ENCODE peak calls at places on chromosomes 2 and 18, in seven cellular contexts. One of them, this sample, is unnamed. For H3K4me1, the result is how much of the 10 kb centered on the place peaks cover.

GRCh38 chr2:168912466-168913170 is 11.5 kb downstream of the G6PC2 start:
- DNase-seq in DND-41: no peak
- DNase-seq in breast epithelium: peak
- DNase-seq in heart right ventricle: peak
- DNase-seq in lung: no peak
- DNase-seq in fibroblast of lung: peak
- DNase-seq in pancreas: peak
- DNase-seq in this sample: peak

GRCh38 chr2:206201075-206201848 is 41.6 kb downstream of the EEF1B2 start:
- DNase-seq in DND-41: no peak
- DNase-seq in breast epithelium: no peak
- DNase-seq in heart right ventricle: no peak
- DNase-seq in lung: no peak
- DNase-seq in fibroblast of lung: no peak
- DNase-seq in pancreas: no peak
- DNase-seq in this sample: no peak

GRCh38 chr2:239824866-239825704 is 200.1 kb downstream of the NDUFA10 start:
- DNase-seq in DND-41: no peak
- DNase-seq in breast epithelium: no peak
- DNase-seq in heart right ventricle: no peak
- DNase-seq in lung: no peak
- DNase-seq in fibroblast of lung: no peak
- DNase-seq in pancreas: no peak
- DNase-seq in this sample: no peak

GRCh38 chr2:178767099-178768060 is 39.8 kb downstream of the TTN start:
- DNase-seq in DND-41: no peak
- DNase-seq in breast epithelium: no peak
- DNase-seq in heart right ventricle: peak
- DNase-seq in lung: no peak
- DNase-seq in fibroblast of lung: peak
- DNase-seq in pancreas: no peak
- DNase-seq in this sample: no peak

GRCh38 chr2:204010611-204011560 is 74.3 kb downstream of the ICOS start:
- DNase-seq in DND-41: no peak
- DNase-seq in breast epithelium: no peak
- DNase-seq in heart right ventricle: no peak
- DNase-seq in lung: no peak
- DNase-seq in fibroblast of lung: no peak
- DNase-seq in pancreas: no peak
- DNase-seq in this sample: no peak

GRCh38 chr2:54522624-54523281 is 66.6 kb downstream of the SPTBN1 start:
- DNase-seq in DND-41: peak
- DNase-seq in breast epithelium: peak
- DNase-seq in heart right ventricle: no peak
- DNase-seq in lung: peak
- DNase-seq in fibroblast of lung: peak
- DNase-seq in pancreas: no peak
- DNase-seq in this sample: peak

GRCh38 chr2:2692599-2693389 is 361.7 kb upstream of the MYT1L start:
- DNase-seq in DND-41: no peak
- DNase-seq in breast epithelium: no peak
- DNase-seq in heart right ventricle: no peak
- DNase-seq in lung: no peak
- DNase-seq in fibroblast of lung: no peak
- DNase-seq in pancreas: no peak
- DNase-seq in this sample: no peak

GRCh38 chr18:63178526-63178880 is 141.1 kb downstream of the BCL2 start:
- DNase-seq in DND-41: peak
- DNase-seq in breast epithelium: peak
- DNase-seq in heart right ventricle: peak
- DNase-seq in lung: no peak
- DNase-seq in fibroblast of lung: no peak
- DNase-seq in pancreas: no peak
- DNase-seq in this sample: peak

GRCh38 chr2:100588071-100588786 is 25.4 kb downstream of the PDCL3 start:
- DNase-seq in DND-41: no peak
- DNase-seq in breast epithelium: no peak
- DNase-seq in heart right ventricle: no peak
- DNase-seq in lung: no peak
- DNase-seq in fibroblast of lung: peak
- DNase-seq in pancreas: no peak
- DNase-seq in this sample: no peak

GRCh38 chr2:100983684-100984310 is 18.3 kb upstream of the RPL31 start:
- DNase-seq in DND-41: no peak
- DNase-seq in breast epithelium: no peak
- DNase-seq in heart right ventricle: no peak
- DNase-seq in lung: no peak
- DNase-seq in fibroblast of lung: peak
- DNase-seq in pancreas: no peak
- DNase-seq in this sample: no peak

GRCh38 chr2:239224249-239224605 is 176.6 kb downstream of the HDAC4 start:
- DNase-seq in DND-41: no peak
- DNase-seq in breast epithelium: no peak
- DNase-seq in heart right ventricle: no peak
- DNase-seq in lung: no peak
- DNase-seq in fibroblast of lung: no peak
- DNase-seq in pancreas: peak
- DNase-seq in this sample: no peak

GRCh38 chr2:43950383-43951008 is 45.3 kb downstream of the LRPPRC start:
- DNase-seq in DND-41: peak
- DNase-seq in breast epithelium: no peak
- DNase-seq in heart right ventricle: no peak
- DNase-seq in lung: no peak
- DNase-seq in fibroblast of lung: peak
- DNase-seq in pancreas: no peak
- DNase-seq in this sample: no peak

GRCh38 chr18:79699653-79700052 is 20.1 kb downstream of the CTDP1 start:
- DNase-seq in DND-41: no peak
- DNase-seq in breast epithelium: no peak
- DNase-seq in heart right ventricle: no peak
- DNase-seq in lung: no peak
- DNase-seq in fibroblast of lung: no peak
- DNase-seq in pancreas: no peak
- DNase-seq in this sample: no peak

GRCh38 chr2:102001767-102002142 is 10.0 kb downstream of the IL1R2 start:
- DNase-seq in DND-41: no peak
- DNase-seq in breast epithelium: no peak
- DNase-seq in heart right ventricle: no peak
- DNase-seq in lung: no peak
- DNase-seq in fibroblast of lung: no peak
- DNase-seq in pancreas: no peak
- DNase-seq in this sample: no peak

GRCh38 chr2:237824085-237824484 is 25.5 kb downstream of the RBM44 start:
- DNase-seq in DND-41: no peak
- DNase-seq in breast epithelium: no peak
- DNase-seq in heart right ventricle: no peak
- DNase-seq in lung: no peak
- DNase-seq in fibroblast of lung: no peak
- DNase-seq in pancreas: no peak
- DNase-seq in this sample: no peak

GRCh38 chr18:76445275-76445674 is 49.8 kb downstream of the ZNF516 start:
- DNase-seq in DND-41: no peak
- DNase-seq in breast epithelium: no peak
- DNase-seq in heart right ventricle: no peak
- DNase-seq in lung: no peak
- DNase-seq in fibroblast of lung: peak
- DNase-seq in pancreas: no peak
- DNase-seq in this sample: no peak

GRCh38 chr2:231722721-231723307 is 14.5 kb downstream of the PTMA start:
- DNase-seq in DND-41: no peak
- DNase-seq in breast epithelium: no peak
- DNase-seq in heart right ventricle: no peak
- DNase-seq in lung: no peak
- DNase-seq in fibroblast of lung: no peak
- DNase-seq in pancreas: no peak
- DNase-seq in this sample: no peak

GRCh38 chr2:219443697-219444023 is 9.0 kb downstream of the SPEG start:
- DNase-seq in DND-41: no peak
- DNase-seq in breast epithelium: no peak
- DNase-seq in heart right ventricle: no peak
- DNase-seq in lung: no peak
- DNase-seq in fibroblast of lung: no peak
- DNase-seq in pancreas: no peak
- DNase-seq in this sample: no peak

GRCh38 chr2:216082805-216083204 is 1.1 kb downstream of the TMEM169 start:
- DNase-seq in DND-41: no peak
- DNase-seq in breast epithelium: no peak
- DNase-seq in heart right ventricle: no peak
- DNase-seq in lung: no peak
- DNase-seq in fibroblast of lung: peak
- DNase-seq in pancreas: no peak
- DNase-seq in this sample: no peak

GRCh38 chr2:55283083-55283482 is 14.1 kb upstream of the MTIF2 start:
- DNase-seq in DND-41: no peak
- DNase-seq in breast epithelium: no peak
- DNase-seq in heart right ventricle: no peak
- DNase-seq in lung: no peak
- DNase-seq in fibroblast of lung: no peak
- DNase-seq in pancreas: no peak
- DNase-seq in this sample: no peak

GRCh38 chr2:200619275-200619674 is 33.5 kb downstream of the AOX1 start:
- DNase-seq in DND-41: no peak
- DNase-seq in breast epithelium: no peak
- DNase-seq in heart right ventricle: no peak
- DNase-seq in lung: no peak
- DNase-seq in fibroblast of lung: peak
- DNase-seq in pancreas: peak
- DNase-seq in this sample: no peak

GRCh38 chr2:138652378-138652777 is 127.8 kb downstream of the NXPH2 start:
- DNase-seq in DND-41: no peak
- DNase-seq in breast epithelium: no peak
- DNase-seq in heart right ventricle: no peak
- DNase-seq in lung: no peak
- DNase-seq in fibroblast of lung: peak
- DNase-seq in pancreas: no peak
- DNase-seq in this sample: no peak

GRCh38 chr2:219638948-219639341 is 11.5 kb downstream of the SLC4A3 start:
- DNase-seq in DND-41: no peak
- DNase-seq in breast epithelium: no peak
- DNase-seq in heart right ventricle: no peak
- DNase-seq in lung: no peak
- DNase-seq in fibroblast of lung: no peak
- DNase-seq in pancreas: no peak
- DNase-seq in this sample: no peak

GRCh38 chr18:27942706-27943105 is 234.2 kb downstream of the CDH2 start:
- DNase-seq in DND-41: no peak
- DNase-seq in breast epithelium: no peak
- DNase-seq in heart right ventricle: no peak
- DNase-seq in lung: no peak
- DNase-seq in fibroblast of lung: peak
- DNase-seq in pancreas: no peak
- DNase-seq in this sample: no peak

GRCh38 chr18:52341617-52342381 is 1.8 kb downstream of the DCC start:
- DNase-seq in DND-41: no peak
- DNase-seq in breast epithelium: no peak
- DNase-seq in heart right ventricle: no peak
- DNase-seq in lung: no peak
- DNase-seq in fibroblast of lung: peak
- DNase-seq in pancreas: peak
- DNase-seq in this sample: no peak

GRCh38 chr2:187994464-187995331 is 297.0 kb upstream of the GULP1 start:
- DNase-seq in DND-41: no peak
- DNase-seq in breast epithelium: no peak
- DNase-seq in heart right ventricle: no peak
- DNase-seq in lung: no peak
- DNase-seq in fibroblast of lung: peak
- DNase-seq in pancreas: no peak
- DNase-seq in this sample: no peak
- H3K4me1 ChIP-seq in DND-41: under half
- H3K4me1 ChIP-seq in breast epithelium: under half
- H3K4me1 ChIP-seq in heart right ventricle: under half
- H3K4me1 ChIP-seq in lung: under half
- H3K4me1 ChIP-seq in fibroblast of lung: under half
- H3K4me1 ChIP-seq in pancreas: under half
- H3K4me1 ChIP-seq in this sample: under half

GRCh38 chr2:215002500-215002899 is 135.9 kb downstream of the ABCA12 start:
- DNase-seq in DND-41: no peak
- DNase-seq in breast epithelium: no peak
- DNase-seq in heart right ventricle: no peak
- DNase-seq in lung: no peak
- DNase-seq in fibroblast of lung: peak
- DNase-seq in pancreas: no peak
- DNase-seq in this sample: no peak
- TF ChIP-seq CTCF in DND-41: no peak
- TF ChIP-seq CTCF in breast epithelium: peak
- TF ChIP-seq CTCF in heart right ventricle: peak
- TF ChIP-seq CTCF in lung: no peak
- TF ChIP-seq CTCF in fibroblast of lung: peak
- TF ChIP-seq CTCF in pancreas: peak
- TF ChIP-seq CTCF in this sample: peak

GRCh38 chr18:74266161-74266560 is 25.6 kb downstream of the CYB5A start:
- DNase-seq in DND-41: no peak
- DNase-seq in breast epithelium: no peak
- DNase-seq in heart right ventricle: no peak
- DNase-seq in lung: no peak
- DNase-seq in fibroblast of lung: peak
- DNase-seq in pancreas: no peak
- DNase-seq in this sample: no peak
- H3K4me1 ChIP-seq in DND-41: under half
- H3K4me1 ChIP-seq in breast epithelium: under half
- H3K4me1 ChIP-seq in heart right ventricle: under half
- H3K4me1 ChIP-seq in lung: under half
- H3K4me1 ChIP-seq in fibroblast of lung: under half
- H3K4me1 ChIP-seq in pancreas: under half
- H3K4me1 ChIP-seq in this sample: under half

GRCh38 chr2:190697421-190697820 is 48.5 kb downstream of the NAB1 start:
- DNase-seq in DND-41: no peak
- DNase-seq in breast epithelium: no peak
- DNase-seq in heart right ventricle: no peak
- DNase-seq in lung: no peak
- DNase-seq in fibroblast of lung: no peak
- DNase-seq in pancreas: no peak
- DNase-seq in this sample: no peak

GRCh38 chr2:190696792-190697398 is 48.0 kb downstream of the NAB1 start:
- DNase-seq in DND-41: no peak
- DNase-seq in breast epithelium: no peak
- DNase-seq in heart right ventricle: no peak
- DNase-seq in lung: no peak
- DNase-seq in fibroblast of lung: no peak
- DNase-seq in pancreas: no peak
- DNase-seq in this sample: no peak

GRCh38 chr2:190701586-190701985 is 52.7 kb downstream of the NAB1 start:
- DNase-seq in DND-41: no peak
- DNase-seq in breast epithelium: no peak
- DNase-seq in heart right ventricle: no peak
- DNase-seq in lung: no peak
- DNase-seq in fibroblast of lung: no peak
- DNase-seq in pancreas: no peak
- DNase-seq in this sample: no peak

GRCh38 chr2:190695739-190696138 is 46.9 kb downstream of the NAB1 start:
- DNase-seq in DND-41: no peak
- DNase-seq in breast epithelium: no peak
- DNase-seq in heart right ventricle: no peak
- DNase-seq in lung: no peak
- DNase-seq in fibroblast of lung: no peak
- DNase-seq in pancreas: no peak
- DNase-seq in this sample: no peak

DNA sequence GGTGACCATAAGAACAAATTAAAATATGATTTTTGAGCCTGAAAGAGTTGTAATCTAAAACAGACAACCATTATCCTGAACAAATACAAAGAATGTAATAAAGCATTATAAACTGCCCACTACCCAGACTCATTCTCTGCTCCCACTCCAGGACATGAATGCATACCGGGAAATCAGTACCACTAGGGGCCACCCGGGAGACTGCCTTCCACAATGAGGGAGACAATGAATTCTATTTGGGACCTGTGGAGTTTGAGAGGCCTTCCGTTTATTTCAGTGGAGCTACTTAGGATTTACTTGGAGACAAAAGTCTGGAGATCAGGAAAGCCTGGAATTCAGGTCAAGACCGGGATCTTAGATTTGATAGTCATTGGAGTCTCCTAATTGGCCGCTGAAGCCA is 50.0 kb downstream of the NAB1 start:
- DNase-seq in DND-41: no peak
- DNase-seq in breast epithelium: no peak
- DNase-seq in heart right ventricle: no peak
- DNase-seq in lung: no peak
- DNase-seq in fibroblast of lung: peak
- DNase-seq in pancreas: no peak
- DNase-seq in this sample: no peak
- TF ChIP-seq CTCF in DND-41: no peak
- TF ChIP-seq CTCF in breast epithelium: no peak
- TF ChIP-seq CTCF in heart right ventricle: peak
- TF ChIP-seq CTCF in lung: no peak
- TF ChIP-seq CTCF in fibroblast of lung: peak
- TF ChIP-seq CTCF in pancreas: no peak
- TF ChIP-seq CTCF in this sample: no peak

This sample was measured in gastrocnemius medialis.